ENCODE peak calls at places on chromosomes 13 and 19, in five cellular contexts. One of them, this sample, is unnamed.

GRCh38 chr19:35509018-35509652 is 4.3 kb downstream of the DMKN start:
- DNase-seq in activated naive CD8-positive, alpha-beta T cell treated with anti-CD3 and anti-CD28 coated beads for 36 hours: peak; percentile 26
- DNase-seq in right lobe of liver: no peak
- DNase-seq in naive thymus-derived CD4-positive, alpha-beta T cell: peak; percentile 21
- DNase-seq in non-pigmented ciliary epithelial cell: no peak
- DNase-seq in this sample: no peak

GRCh38 chr19:49395581-49396407 is 7.7 kb downstream of the KASH5 start:
- DNase-seq in activated naive CD8-positive, alpha-beta T cell treated with anti-CD3 and anti-CD28 coated beads for 36 hours: no peak
- DNase-seq in right lobe of liver: no peak
- DNase-seq in naive thymus-derived CD4-positive, alpha-beta T cell: no peak
- DNase-seq in non-pigmented ciliary epithelial cell: no peak
- DNase-seq in this sample: no peak

GRCh38 chr19:35792888-35793287 is 17.5 kb downstream of the ARHGAP33 start:
- DNase-seq in activated naive CD8-positive, alpha-beta T cell treated with anti-CD3 and anti-CD28 coated beads for 36 hours: no peak
- DNase-seq in right lobe of liver: no peak
- DNase-seq in naive thymus-derived CD4-positive, alpha-beta T cell: no peak
- DNase-seq in non-pigmented ciliary epithelial cell: no peak
- DNase-seq in this sample: no peak

GRCh38 chr19:35032356-35032865 is 2.1 kb downstream of the SCN1B start:
- DNase-seq in activated naive CD8-positive, alpha-beta T cell treated with anti-CD3 and anti-CD28 coated beads for 36 hours: no peak
- DNase-seq in right lobe of liver: no peak
- DNase-seq in naive thymus-derived CD4-positive, alpha-beta T cell: no peak
- DNase-seq in non-pigmented ciliary epithelial cell: no peak
- DNase-seq in this sample: no peak

GRCh38 chr19:32416749-32417469 is 11.3 kb downstream of the DPY19L3 start:
- DNase-seq in activated naive CD8-positive, alpha-beta T cell treated with anti-CD3 and anti-CD28 coated beads for 36 hours: no peak
- DNase-seq in right lobe of liver: no peak
- DNase-seq in naive thymus-derived CD4-positive, alpha-beta T cell: no peak
- DNase-seq in non-pigmented ciliary epithelial cell: no peak
- DNase-seq in this sample: no peak

GRCh38 chr19:35908977-35909683 is 1.0 kb upstream of the TYROBP start:
- DNase-seq in activated naive CD8-positive, alpha-beta T cell treated with anti-CD3 and anti-CD28 coated beads for 36 hours: no peak
- DNase-seq in right lobe of liver: peak; percentile 72
- DNase-seq in naive thymus-derived CD4-positive, alpha-beta T cell: no peak
- DNase-seq in non-pigmented ciliary epithelial cell: no peak
- DNase-seq in this sample: peak; percentile 83

GRCh38 chr19:961866-962620 is 22.1 kb upstream of the WDR18 start:
- DNase-seq in activated naive CD8-positive, alpha-beta T cell treated with anti-CD3 and anti-CD28 coated beads for 36 hours: no peak
- DNase-seq in right lobe of liver: no peak
- DNase-seq in naive thymus-derived CD4-positive, alpha-beta T cell: no peak
- DNase-seq in non-pigmented ciliary epithelial cell: no peak
- DNase-seq in this sample: no peak

GRCh38 chr13:93169980-93170379 is 56.6 kb upstream of the GPC6 start:
- DNase-seq in activated naive CD8-positive, alpha-beta T cell treated with anti-CD3 and anti-CD28 coated beads for 36 hours: no peak
- DNase-seq in right lobe of liver: no peak
- DNase-seq in naive thymus-derived CD4-positive, alpha-beta T cell: no peak
- DNase-seq in non-pigmented ciliary epithelial cell: peak; percentile 95
- DNase-seq in this sample: no peak

GRCh38 chr19:37309834-37310575 is 60.9 kb upstream of the ZNF527 start:
- DNase-seq in activated naive CD8-positive, alpha-beta T cell treated with anti-CD3 and anti-CD28 coated beads for 36 hours: peak; percentile 2
- DNase-seq in right lobe of liver: no peak
- DNase-seq in naive thymus-derived CD4-positive, alpha-beta T cell: no peak
- DNase-seq in non-pigmented ciliary epithelial cell: no peak
- DNase-seq in this sample: peak; percentile 42

GRCh38 chr19:50258918-50259372 is 55.5 kb downstream of the MYH14 start:
- DNase-seq in activated naive CD8-positive, alpha-beta T cell treated with anti-CD3 and anti-CD28 coated beads for 36 hours: peak; percentile 35
- DNase-seq in right lobe of liver: no peak
- DNase-seq in naive thymus-derived CD4-positive, alpha-beta T cell: no peak
- DNase-seq in non-pigmented ciliary epithelial cell: no peak
- DNase-seq in this sample: peak; percentile 6

GRCh38 chr13:27261376-27261775 is 9.3 kb upstream of the RASL11A start:
- DNase-seq in activated naive CD8-positive, alpha-beta T cell treated with anti-CD3 and anti-CD28 coated beads for 36 hours: no peak
- DNase-seq in right lobe of liver: no peak
- DNase-seq in naive thymus-derived CD4-positive, alpha-beta T cell: no peak
- DNase-seq in non-pigmented ciliary epithelial cell: no peak
- DNase-seq in this sample: no peak

GRCh38 chr13:29707876-29708543 is 112.5 kb upstream of the SLC7A1 start:
- DNase-seq in activated naive CD8-positive, alpha-beta T cell treated with anti-CD3 and anti-CD28 coated beads for 36 hours: peak; percentile 39
- DNase-seq in right lobe of liver: peak; percentile 49
- DNase-seq in naive thymus-derived CD4-positive, alpha-beta T cell: peak; percentile 18
- DNase-seq in non-pigmented ciliary epithelial cell: no peak
- DNase-seq in this sample: peak; percentile 54

GRCh38 chr13:72151241-72151640 is 284.2 kb upstream of the DACH1 start:
- DNase-seq in activated naive CD8-positive, alpha-beta T cell treated with anti-CD3 and anti-CD28 coated beads for 36 hours: no peak
- DNase-seq in right lobe of liver: no peak
- DNase-seq in naive thymus-derived CD4-positive, alpha-beta T cell: no peak
- DNase-seq in non-pigmented ciliary epithelial cell: peak; percentile 79
- DNase-seq in this sample: no peak

GRCh38 chr13:27868639-27869435 is 51.0 kb upstream of the PDX1 start:
- DNase-seq in activated naive CD8-positive, alpha-beta T cell treated with anti-CD3 and anti-CD28 coated beads for 36 hours: no peak
- DNase-seq in right lobe of liver: no peak
- DNase-seq in naive thymus-derived CD4-positive, alpha-beta T cell: no peak
- DNase-seq in non-pigmented ciliary epithelial cell: no peak
- DNase-seq in this sample: peak; percentile 20

GRCh38 chr19:6743714-6744380 is 4.4 kb downstream of the TRIP10 start:
- DNase-seq in activated naive CD8-positive, alpha-beta T cell treated with anti-CD3 and anti-CD28 coated beads for 36 hours: no peak
- DNase-seq in right lobe of liver: no peak
- DNase-seq in naive thymus-derived CD4-positive, alpha-beta T cell: no peak
- DNase-seq in non-pigmented ciliary epithelial cell: no peak
- DNase-seq in this sample: no peak

GRCh38 chr13:81540777-81541176 is 1199.9 kb upstream of the SPRY2 start:
- DNase-seq in activated naive CD8-positive, alpha-beta T cell treated with anti-CD3 and anti-CD28 coated beads for 36 hours: no peak
- DNase-seq in right lobe of liver: no peak
- DNase-seq in naive thymus-derived CD4-positive, alpha-beta T cell: no peak
- DNase-seq in non-pigmented ciliary epithelial cell: no peak
- DNase-seq in this sample: no peak

GRCh38 chr19:31126236-31126635 is 223.0 kb downstream of the TSHZ3 start:
- DNase-seq in activated naive CD8-positive, alpha-beta T cell treated with anti-CD3 and anti-CD28 coated beads for 36 hours: no peak
- DNase-seq in right lobe of liver: no peak
- DNase-seq in naive thymus-derived CD4-positive, alpha-beta T cell: no peak
- DNase-seq in non-pigmented ciliary epithelial cell: no peak
- DNase-seq in this sample: no peak

GRCh38 chr13:104984296-104984818 is 1551.1 kb downstream of the EFNB2 start:
- DNase-seq in activated naive CD8-positive, alpha-beta T cell treated with anti-CD3 and anti-CD28 coated beads for 36 hours: peak; percentile 64
- DNase-seq in right lobe of liver: no peak
- DNase-seq in naive thymus-derived CD4-positive, alpha-beta T cell: peak; percentile 39
- DNase-seq in non-pigmented ciliary epithelial cell: peak; percentile 38
- DNase-seq in this sample: no peak

GRCh38 chr19:5098646-5099045 is 129.7 kb downstream of the KDM4B start:
- DNase-seq in activated naive CD8-positive, alpha-beta T cell treated with anti-CD3 and anti-CD28 coated beads for 36 hours: no peak
- DNase-seq in right lobe of liver: no peak
- DNase-seq in naive thymus-derived CD4-positive, alpha-beta T cell: no peak
- DNase-seq in non-pigmented ciliary epithelial cell: no peak
- DNase-seq in this sample: no peak

GRCh38 chr19:5957132-5957531 is 20.8 kb downstream of the RANBP3 start:
- DNase-seq in activated naive CD8-positive, alpha-beta T cell treated with anti-CD3 and anti-CD28 coated beads for 36 hours: no peak
- DNase-seq in right lobe of liver: no peak
- DNase-seq in naive thymus-derived CD4-positive, alpha-beta T cell: no peak
- DNase-seq in non-pigmented ciliary epithelial cell: no peak
- DNase-seq in this sample: no peak

GRCh38 chr13:47929156-47929555 is 71.9 kb downstream of the SUCLA2 start:
- DNase-seq in activated naive CD8-positive, alpha-beta T cell treated with anti-CD3 and anti-CD28 coated beads for 36 hours: no peak
- DNase-seq in right lobe of liver: no peak
- DNase-seq in naive thymus-derived CD4-positive, alpha-beta T cell: no peak
- DNase-seq in non-pigmented ciliary epithelial cell: no peak
- DNase-seq in this sample: no peak

GRCh38 chr13:39273953-39274352 is 235.7 kb downstream of the NHLRC3 start:
- DNase-seq in activated naive CD8-positive, alpha-beta T cell treated with anti-CD3 and anti-CD28 coated beads for 36 hours: no peak
- DNase-seq in right lobe of liver: no peak
- DNase-seq in naive thymus-derived CD4-positive, alpha-beta T cell: no peak
- DNase-seq in non-pigmented ciliary epithelial cell: no peak
- DNase-seq in this sample: peak; percentile 47

GRCh38 chr13:33379597-33379996 is 94.0 kb upstream of the STARD13 start:
- DNase-seq in activated naive CD8-positive, alpha-beta T cell treated with anti-CD3 and anti-CD28 coated beads for 36 hours: no peak
- DNase-seq in right lobe of liver: no peak
- DNase-seq in naive thymus-derived CD4-positive, alpha-beta T cell: no peak
- DNase-seq in non-pigmented ciliary epithelial cell: no peak
- DNase-seq in this sample: no peak

GRCh38 chr19:48918801-48919247 is 14.7 kb upstream of the DHDH start:
- DNase-seq in activated naive CD8-positive, alpha-beta T cell treated with anti-CD3 and anti-CD28 coated beads for 36 hours: no peak
- DNase-seq in right lobe of liver: no peak
- DNase-seq in naive thymus-derived CD4-positive, alpha-beta T cell: no peak
- DNase-seq in non-pigmented ciliary epithelial cell: no peak
- DNase-seq in this sample: peak; percentile 77

GRCh38 chr19:16527971-16528521 is 14.2 kb downstream of the CHERP start:
- DNase-seq in activated naive CD8-positive, alpha-beta T cell treated with anti-CD3 and anti-CD28 coated beads for 36 hours: peak; percentile 24
- DNase-seq in right lobe of liver: no peak
- DNase-seq in naive thymus-derived CD4-positive, alpha-beta T cell: peak; percentile 35
- DNase-seq in non-pigmented ciliary epithelial cell: no peak
- DNase-seq in this sample: peak; percentile 37

GRCh38 chr13:44904982-44905381 is 84.3 kb downstream of the NUFIP1 start:
- DNase-seq in activated naive CD8-positive, alpha-beta T cell treated with anti-CD3 and anti-CD28 coated beads for 36 hours: no peak
- DNase-seq in right lobe of liver: no peak
- DNase-seq in naive thymus-derived CD4-positive, alpha-beta T cell: no peak
- DNase-seq in non-pigmented ciliary epithelial cell: peak; percentile 94
- DNase-seq in this sample: no peak

GRCh38 chr13:61410669-61411297 is 4.9 kb downstream of the PCDH20 start:
- DNase-seq in activated naive CD8-positive, alpha-beta T cell treated with anti-CD3 and anti-CD28 coated beads for 36 hours: no peak
- DNase-seq in right lobe of liver: no peak
- DNase-seq in naive thymus-derived CD4-positive, alpha-beta T cell: no peak
- DNase-seq in non-pigmented ciliary epithelial cell: no peak
- DNase-seq in this sample: peak; percentile 12

GRCh38 chr19:47663911-47664771 is 49.1 kb upstream of the EHD2 start:
- DNase-seq in activated naive CD8-positive, alpha-beta T cell treated with anti-CD3 and anti-CD28 coated beads for 36 hours: no peak
- DNase-seq in right lobe of liver: peak; percentile 92
- DNase-seq in naive thymus-derived CD4-positive, alpha-beta T cell: no peak
- DNase-seq in non-pigmented ciliary epithelial cell: peak; percentile 93
- DNase-seq in this sample: no peak

GRCh38 chr19:1618157-1619093 is 13.2 kb upstream of the UQCR11 start:
- DNase-seq in activated naive CD8-positive, alpha-beta T cell treated with anti-CD3 and anti-CD28 coated beads for 36 hours: peak; percentile 25
- DNase-seq in right lobe of liver: no peak
- DNase-seq in naive thymus-derived CD4-positive, alpha-beta T cell: no peak
- DNase-seq in non-pigmented ciliary epithelial cell: no peak
- DNase-seq in this sample: peak; percentile 64

GRCh38 chr19:17021793-17022590 is 4.6 kb downstream of the CPAMD8 start:
- DNase-seq in activated naive CD8-positive, alpha-beta T cell treated with anti-CD3 and anti-CD28 coated beads for 36 hours: no peak
- DNase-seq in right lobe of liver: no peak
- DNase-seq in naive thymus-derived CD4-positive, alpha-beta T cell: no peak
- DNase-seq in non-pigmented ciliary epithelial cell: peak; percentile 6
- DNase-seq in this sample: no peak

GRCh38 chr19:32363175-32363574 is 17.8 kb downstream of the ZNF507 start:
- DNase-seq in activated naive CD8-positive, alpha-beta T cell treated with anti-CD3 and anti-CD28 coated beads for 36 hours: no peak
- DNase-seq in right lobe of liver: no peak
- DNase-seq in naive thymus-derived CD4-positive, alpha-beta T cell: no peak
- DNase-seq in non-pigmented ciliary epithelial cell: no peak
- DNase-seq in this sample: no peak

GRCh38 chr19:41426952-41427646 is at the start of gene B3GNT8:
- DNase-seq in activated naive CD8-positive, alpha-beta T cell treated with anti-CD3 and anti-CD28 coated beads for 36 hours: peak; percentile 63
- DNase-seq in right lobe of liver: no peak
- DNase-seq in naive thymus-derived CD4-positive, alpha-beta T cell: no peak
- DNase-seq in non-pigmented ciliary epithelial cell: no peak
- DNase-seq in this sample: no peak

This sample was measured in OCI-LY7.